ENCODE peak calls at places on chromosomes 12 and 14, in nine cellular contexts. T is stimulated activated CD8-positive, alpha-beta memory T cell treated with anti-CD3 and anti-CD28 coated beads, Interleukin-4, amount 100 ng/mL, for 4 hours; G is activated CD8-positive, alpha-beta memory T cell treated with anti-CD3 and anti-CD28 coated beads for 24 hours; Q is CD4-positive, CD25-positive, alpha-beta regulatory T cell; C is RPMI7951; J is tibial nerve; F is AG04450; P is NCI-H2081; A is cardiac muscle cell. W is an unnamed sample.

GRCh38 chr14:64649383-64649998 is 54.7 kb upstream of the PLEKHG3 start:
- DNase-seq in T (no peak), G (no peak), Q (no peak), C (peak), J (peak), F (no peak), P (no peak), A (peak), W (no peak)

GRCh38 chr12:56699020-56699661 is 11.1 kb upstream of the PTGES3 start:
- DNase-seq in T (no peak), G (no peak), Q (no peak), C (no peak), J (no peak), F (no peak), P (no peak), A (peak), W (no peak)

GRCh38 chr14:55927059-55927458 is 191.2 kb upstream of the PELI2 start:
- DNase-seq in T (no peak), G (no peak), Q (no peak), C (no peak), J (no peak), F (no peak), P (no peak), A (no peak), W (no peak)

GRCh38 chr14:99573436-99574098 is 30.4 kb downstream of the CCDC85C start:
- DNase-seq in T (no peak), G (no peak), Q (no peak), C (no peak), J (no peak), F (no peak), P (no peak), A (no peak), W (no peak)

GRCh38 chr12:67456281-67456918 is 187.2 kb downstream of the CAND1 start:
- DNase-seq in T (no peak), G (no peak), Q (no peak), C (peak), J (no peak), F (peak), P (peak), A (peak), W (peak)

GRCh38 chr12:87667378-87667777 is 361.8 kb downstream of the C12orf50 start:
- DNase-seq in T (no peak), G (no peak), Q (no peak), C (peak), J (no peak), F (no peak), P (no peak), A (peak), W (no peak)

GRCh38 chr14:60339571-60339970 is 90.5 kb downstream of the PPM1A start:
- DNase-seq in T (no peak), G (no peak), Q (no peak), C (no peak), J (no peak), F (no peak), P (no peak), A (no peak), W (no peak)

GRCh38 chr14:58426819-58427288 is 477 bp downstream of the TIMM9 start:
- DNase-seq in T (peak), G (peak), Q (no peak), C (peak), J (no peak), F (no peak), P (peak), A (peak), W (no peak)

GRCh38 chr12:66329941-66330340 is 27.6 kb downstream of the HELB start:
- DNase-seq in T (no peak), G (no peak), Q (no peak), C (peak), J (no peak), F (no peak), P (no peak), A (peak), W (no peak)

GRCh38 chr12:120719072-120719471 is 6.6 kb upstream of the ACADS start:
- DNase-seq in T (no peak), G (no peak), Q (no peak), C (no peak), J (no peak), F (no peak), P (no peak), A (no peak), W (no peak)

GRCh38 chr12:47408171-47408871 is 297.5 kb downstream of the RPAP3 start:
- DNase-seq in T (no peak), G (no peak), Q (peak), C (no peak), J (no peak), F (no peak), P (no peak), A (no peak), W (no peak)

GRCh38 chr14:97283450-97284230 is 486.5 kb downstream of the VRK1 start:
- DNase-seq in T (no peak), G (no peak), Q (no peak), C (peak), J (no peak), F (no peak), P (no peak), A (no peak), W (no peak)

GRCh38 chr14:45893127-45893526 is 640.1 kb upstream of the MIS18BP1 start:
- DNase-seq in T (no peak), G (no peak), Q (no peak), C (no peak), J (no peak), F (no peak), P (no peak), A (no peak), W (no peak)

GRCh38 chr14:100677925-100678765 is 48.5 kb upstream of the DLK1 start:
- DNase-seq in T (no peak), G (no peak), Q (no peak), C (peak), J (peak), F (peak), P (no peak), A (peak), W (no peak)

GRCh38 chr12:49462103-49462739 is 76.6 kb upstream of the KCNH3 start:
- DNase-seq in T (no peak), G (no peak), Q (no peak), C (peak), J (no peak), F (no peak), P (no peak), A (no peak), W (no peak)

GRCh38 chr12:122088181-122088810 is 9.7 kb downstream of the MLXIP start:
- DNase-seq in T (no peak), G (no peak), Q (no peak), C (no peak), J (no peak), F (no peak), P (no peak), A (peak), W (no peak)

GRCh38 chr12:120367924-120368788 is 808 bp downstream of the MSI1 start:
- DNase-seq in T (no peak), G (peak), Q (no peak), C (no peak), J (no peak), F (no peak), P (no peak), A (no peak), W (no peak)

GRCh38 chr12:31488737-31489338 is 102.1 kb downstream of the DENND5B start:
- DNase-seq in T (no peak), G (no peak), Q (no peak), C (no peak), J (no peak), F (no peak), P (no peak), A (no peak), W (no peak)

GRCh38 chr12:46219892-46220655 is 48.8 kb downstream of the SLC38A1 start:
- DNase-seq in T (no peak), G (peak), Q (peak), C (peak), J (no peak), F (peak), P (no peak), A (peak), W (no peak)

GRCh38 chr14:64779472-64779871 is 75.2 kb downstream of the PLEKHG3 start:
- DNase-seq in T (no peak), G (no peak), Q (no peak), C (no peak), J (no peak), F (no peak), P (no peak), A (no peak), W (no peak)

GRCh38 chr14:53355581-53356112 is 202.5 kb upstream of the DDHD1 start:
- DNase-seq in T (no peak), G (no peak), Q (no peak), C (peak), J (no peak), F (no peak), P (peak), A (peak), W (peak)

GRCh38 chr14:68781161-68782021 is 11.5 kb downstream of the ZFP36L1 start:
- DNase-seq in T (no peak), G (peak), Q (peak), C (no peak), J (no peak), F (no peak), P (no peak), A (no peak), W (no peak)

GRCh38 chr14:93430319-93430801 is 379 bp upstream of the UNC79 start:
- DNase-seq in T (no peak), G (no peak), Q (no peak), C (peak), J (no peak), F (no peak), P (peak), A (peak), W (no peak)

GRCh38 chr14:62206456-62206855 is 444.2 kb downstream of the SNAPC1 start:
- DNase-seq in T (no peak), G (no peak), Q (no peak), C (peak), J (no peak), F (no peak), P (no peak), A (peak), W (no peak)

GRCh38 chr14:38931969-38932652 is 170.9 kb downstream of the SEC23A start:
- DNase-seq in T (no peak), G (no peak), Q (no peak), C (no peak), J (no peak), F (no peak), P (no peak), A (no peak), W (no peak)

GRCh38 chr14:50620341-50620740 is 47.8 kb downstream of the SAV1 start:
- DNase-seq in T (no peak), G (no peak), Q (no peak), C (peak), J (no peak), F (no peak), P (no peak), A (no peak), W (no peak)

GRCh38 chr14:75283162-75283883 is 4.7 kb downstream of the FOS start:
- DNase-seq in T (no peak), G (no peak), Q (no peak), C (peak), J (no peak), F (no peak), P (no peak), A (peak), W (no peak)

GRCh38 chr14:52325632-52326031 is 11.5 kb downstream of the PTGER2 start:
- DNase-seq in T (no peak), G (no peak), Q (no peak), C (no peak), J (no peak), F (peak), P (no peak), A (no peak), W (no peak)

GRCh38 chr12:123873795-123874194 is 98.8 kb downstream of the CCDC92 start:
- DNase-seq in T (no peak), G (no peak), Q (no peak), C (no peak), J (no peak), F (no peak), P (no peak), A (no peak), W (no peak)

GRCh38 chr12:58907326-58907855 is 12.9 kb downstream of the LRIG3 start:
- DNase-seq in T (no peak), G (no peak), Q (no peak), C (no peak), J (no peak), F (no peak), P (no peak), A (peak), W (no peak)

GRCh38 chr14:42554091-42554490 is 947.4 kb downstream of the LRFN5 start:
- DNase-seq in T (no peak), G (no peak), Q (no peak), C (no peak), J (no peak), F (no peak), P (no peak), A (no peak), W (no peak)

GRCh38 chr14:75299064-75299463 is 20.4 kb downstream of the FOS start:
- DNase-seq in T (no peak), G (no peak), Q (no peak), C (peak), J (peak), F (no peak), P (no peak), A (peak), W (no peak)

GRCh38 chr14:50599700-50600444 is 39.9 kb downstream of the ATL1 start:
- DNase-seq in T (no peak), G (no peak), Q (peak), C (peak), J (no peak), F (no peak), P (no peak), A (peak), W (no peak)

GRCh38 chr12:92543359-92543758 is 159.4 kb upstream of the PLEKHG7 start:
- DNase-seq in T (no peak), G (no peak), Q (no peak), C (no peak), J (no peak), F (no peak), P (no peak), A (no peak), W (no peak)

GRCh38 chr14:96051231-96051630 is 12.1 kb downstream of the C14orf132 start:
- DNase-seq in T (no peak), G (peak), Q (no peak), C (no peak), J (no peak), F (no peak), P (no peak), A (no peak), W (no peak)

GRCh38 chr14:101226603-101227425 is 323.3 kb upstream of the RTL1 start:
- DNase-seq in T (no peak), G (peak), Q (no peak), C (no peak), J (no peak), F (no peak), P (no peak), A (no peak), W (no peak)

GRCh38 chr12:32560520-32560919 is 118.6 kb upstream of the DNM1L start:
- DNase-seq in T (no peak), G (no peak), Q (no peak), C (no peak), J (no peak), F (no peak), P (no peak), A (no peak), W (no peak)

GRCh38 chr12:47755655-47756562 is 2.8 kb downstream of the RAPGEF3 start:
- DNase-seq in T (no peak), G (no peak), Q (no peak), C (no peak), J (no peak), F (no peak), P (no peak), A (no peak), W (no peak)